ENCODE peak calls at places on chromosomes 12 and 14, in ten cellular contexts. E is SK-N-SH; Y is CD8-positive, alpha-beta T cell; F is GM12865; C is progenitor cell of endocrine pancreas; A is NT2/D1; K is stimulated activated CD8-positive, alpha-beta memory T cell treated with anti-CD3 and anti-CD28 coated beads, Interleukin-15, amount 100 ng/mL, for 48 hours; D is SW480; L is astrocyte of the cerebellum; J is central memory CD8-positive, alpha-beta T cell. I is an unnamed sample.

GRCh38 chr14:101853455-101854018 is 92.0 kb downstream of the PPP2R5C start:
- DNase-seq in E (no peak), Y (no peak), F (no peak), C (no peak), A (no peak), K (no peak), D (no peak), L (no peak), J (no peak), I (no peak)

GRCh38 chr12:63802012-63802608 is 22.4 kb downstream of the RXYLT1 start:
- DNase-seq in E (peak), Y (no peak), F (peak), C (no peak), A (no peak), K (no peak), D (peak), L (peak), J (no peak), I (no peak)

GRCh38 chr14:74963705-74964271 is 8.4 kb upstream of the PGF start:
- DNase-seq in E (no peak), Y (no peak), F (no peak), C (no peak), A (no peak), K (no peak), D (no peak), L (no peak), J (no peak), I (no peak)

GRCh38 chr12:114248527-114248926 is 157.4 kb downstream of the TBX5 start:
- DNase-seq in E (no peak), Y (no peak), F (no peak), C (no peak), A (no peak), K (no peak), D (no peak), L (no peak), J (no peak), I (no peak)

GRCh38 chr12:119544780-119545625 is 48.6 kb upstream of the TMEM233 start:
- DNase-seq in E (peak), Y (peak), F (peak), C (peak), A (peak), K (peak), D (peak), L (peak), J (peak), I (peak)

GRCh38 chr12:84605988-84606387 is 306.6 kb downstream of the SLC6A15 start:
- DNase-seq in E (no peak), Y (no peak), F (no peak), C (no peak), A (no peak), K (no peak), D (no peak), L (no peak), J (no peak), I (no peak)

GRCh38 chr12:121805171-121805687 is 1.4 kb downstream of the SETD1B start:
- DNase-seq in E (peak), Y (no peak), F (no peak), C (no peak), A (no peak), K (no peak), D (peak), L (no peak), J (no peak), I (no peak)

GRCh38 chr12:71160585-71160984 is 2.8 kb upstream of the TSPAN8 start:
- DNase-seq in E (no peak), Y (no peak), F (no peak), C (no peak), A (no peak), K (no peak), D (no peak), L (no peak), J (no peak), I (no peak)

GRCh38 chr12:100234166-100234565 is 32.7 kb downstream of the DEPDC4 start:
- DNase-seq in E (no peak), Y (no peak), F (no peak), C (no peak), A (no peak), K (no peak), D (no peak), L (no peak), J (no peak), I (no peak)

GRCh38 chr14:72677664-72678063 is 216.2 kb downstream of the DPF3 start:
- DNase-seq in E (no peak), Y (no peak), F (no peak), C (no peak), A (no peak), K (no peak), D (no peak), L (no peak), J (no peak), I (no peak)

GRCh38 chr12:98373982-98374381 is 141.4 kb upstream of the TMPO start:
- DNase-seq in E (no peak), Y (no peak), F (no peak), C (no peak), A (no peak), K (no peak), D (no peak), L (no peak), J (no peak), I (no peak)

GRCh38 chr12:68831751-68832503 is 23.9 kb downstream of the MDM2 start:
- DNase-seq in E (no peak), Y (no peak), F (no peak), C (no peak), A (no peak), K (no peak), D (no peak), L (no peak), J (no peak), I (no peak)

GRCh38 chr12:113198286-113198685 is 12.8 kb downstream of the RITA1 start:
- DNase-seq in E (no peak), Y (no peak), F (no peak), C (no peak), A (no peak), K (no peak), D (no peak), L (no peak), J (no peak), I (no peak)

GRCh38 chr14:45699451-45699850 is 446.4 kb upstream of the MIS18BP1 start:
- DNase-seq in E (no peak), Y (no peak), F (no peak), C (no peak), A (no peak), K (no peak), D (no peak), L (peak), J (no peak), I (no peak)

GRCh38 chr12:12230275-12230674 is 36.6 kb downstream of the LRP6 start:
- DNase-seq in E (no peak), Y (no peak), F (no peak), C (no peak), A (no peak), K (no peak), D (no peak), L (no peak), J (no peak), I (no peak)

GRCh38 chr12:132284618-132285310 is 44.6 kb downstream of the GALNT9 start:
- DNase-seq in E (no peak), Y (no peak), F (no peak), C (no peak), A (no peak), K (no peak), D (peak), L (no peak), J (no peak), I (no peak)

GRCh38 chr12:12839886-12840285 is 26.7 kb downstream of the DDX47 start:
- DNase-seq in E (no peak), Y (no peak), F (no peak), C (no peak), A (no peak), K (no peak), D (peak), L (peak), J (no peak), I (no peak)

GRCh38 chr12:57479043-57479375 is 657 bp downstream of the ARHGAP9 start:
- DNase-seq in E (no peak), Y (no peak), F (peak), C (no peak), A (no peak), K (no peak), D (no peak), L (no peak), J (no peak), I (no peak)

GRCh38 chr12:131222271-131223139 is 268.8 kb downstream of the ADGRD1 start:
- DNase-seq in E (no peak), Y (no peak), F (peak), C (no peak), A (no peak), K (peak), D (no peak), L (peak), J (no peak), I (no peak)

GRCh38 chr12:65685514-65685913 is 138.8 kb upstream of the HMGA2 start:
- DNase-seq in E (peak), Y (no peak), F (peak), C (no peak), A (peak), K (no peak), D (peak), L (no peak), J (no peak), I (no peak)

GRCh38 chr12:50338920-50339319 is 55.6 kb upstream of the LIMA1 start:
- DNase-seq in E (no peak), Y (no peak), F (no peak), C (no peak), A (no peak), K (no peak), D (no peak), L (no peak), J (no peak), I (no peak)

GRCh38 chr12:54232790-54233189 is 44.0 kb upstream of the SMUG1 start:
- DNase-seq in E (no peak), Y (no peak), F (no peak), C (no peak), A (no peak), K (no peak), D (no peak), L (peak), J (no peak), I (no peak)

GRCh38 chr12:104486416-104486815 is 29.7 kb downstream of the CHST11 start:
- DNase-seq in E (no peak), Y (no peak), F (no peak), C (no peak), A (no peak), K (no peak), D (no peak), L (no peak), J (no peak), I (no peak)

GRCh38 chr12:88153959-88154358 is 11.9 kb downstream of the TMTC3 start:
- DNase-seq in E (peak), Y (no peak), F (peak), C (no peak), A (no peak), K (no peak), D (peak), L (peak), J (no peak), I (no peak)

GRCh38 chr12:50302686-50303085 is 19.4 kb upstream of the LIMA1 start:
- DNase-seq in E (no peak), Y (no peak), F (no peak), C (no peak), A (no peak), K (no peak), D (no peak), L (no peak), J (no peak), I (no peak)